ENCODE peak calls at places on chromosomes 16 and 17, in five cellular contexts. One of them, this sample, is unnamed.

GRCh38 chr17:50495918-50496317 is 12.3 kb upstream of the MYCBPAP start:
- DNase-seq in SK-N-SH: no peak
- DNase-seq in HepG2: no peak
- DNase-seq in K562: no peak
- DNase-seq in GM12878: no peak
- DNase-seq in this sample: no peak

GRCh38 chr17:42784361-42784760 is 4.0 kb downstream of the WNK4 start:
- DNase-seq in SK-N-SH: no peak
- DNase-seq in HepG2: no peak
- DNase-seq in K562: no peak
- DNase-seq in GM12878: no peak
- DNase-seq in this sample: no peak

GRCh38 chr17:6796887-6797490 is 21.0 kb downstream of the FBXO39 start:
- DNase-seq in SK-N-SH: no peak
- DNase-seq in HepG2: no peak
- DNase-seq in K562: no peak
- DNase-seq in GM12878: no peak
- DNase-seq in this sample: no peak

GRCh38 chr16:21101631-21102420 is 48.8 kb downstream of the DNAH3 start:
- DNase-seq in SK-N-SH: peak
- DNase-seq in HepG2: peak
- DNase-seq in K562: no peak
- DNase-seq in GM12878: no peak
- DNase-seq in this sample: no peak

GRCh38 chr17:51371732-51372151 is 111.4 kb downstream of the UTP18 start:
- DNase-seq in SK-N-SH: peak
- DNase-seq in HepG2: peak
- DNase-seq in K562: peak
- DNase-seq in GM12878: peak
- DNase-seq in this sample: peak

GRCh38 chr17:63837962-63838585 is 4.4 kb downstream of the SMARCD2 start:
- DNase-seq in SK-N-SH: no peak
- DNase-seq in HepG2: no peak
- DNase-seq in K562: no peak
- DNase-seq in GM12878: no peak
- DNase-seq in this sample: no peak

GRCh38 chr17:78196712-78197111 is 9.6 kb downstream of the AFMID start:
- DNase-seq in SK-N-SH: no peak
- DNase-seq in HepG2: no peak
- DNase-seq in K562: no peak
- DNase-seq in GM12878: no peak
- DNase-seq in this sample: no peak

GRCh38 chr17:58488428-58488890 is 251 bp upstream of the HSF5 start:
- DNase-seq in SK-N-SH: no peak
- DNase-seq in HepG2: no peak
- DNase-seq in K562: no peak
- DNase-seq in GM12878: no peak
- DNase-seq in this sample: no peak

GRCh38 chr17:60269417-60269816 is 119.6 kb downstream of the CA4 start:
- DNase-seq in SK-N-SH: no peak
- DNase-seq in HepG2: no peak
- DNase-seq in K562: no peak
- DNase-seq in GM12878: no peak
- DNase-seq in this sample: no peak

GRCh38 chr17:30240177-30240576 is 4.7 kb upstream of the SLC6A4 start:
- DNase-seq in SK-N-SH: no peak
- DNase-seq in HepG2: no peak
- DNase-seq in K562: no peak
- DNase-seq in GM12878: no peak
- DNase-seq in this sample: no peak

GRCh38 chr17:80029235-80029974 is 6.3 kb downstream of the TBC1D16 start:
- DNase-seq in SK-N-SH: no peak
- DNase-seq in HepG2: no peak
- DNase-seq in K562: no peak
- DNase-seq in GM12878: no peak
- DNase-seq in this sample: no peak
- TF ChIP-seq GABPA in SK-N-SH: no peak
- TF ChIP-seq GABPA in HepG2: no peak
- TF ChIP-seq GABPA in K562: no peak
- TF ChIP-seq GABPA in GM12878: no peak
- TF ChIP-seq GABPA in this sample: no peak

GRCh38 chr17:32688221-32688620 is 188.7 kb downstream of the MYO1D start:
- DNase-seq in SK-N-SH: no peak
- DNase-seq in HepG2: no peak
- DNase-seq in K562: no peak
- DNase-seq in GM12878: no peak
- DNase-seq in this sample: no peak
- TF ChIP-seq REST in SK-N-SH: no peak
- TF ChIP-seq REST in HepG2: no peak
- TF ChIP-seq REST in K562: no peak
- TF ChIP-seq REST in GM12878: no peak
- TF ChIP-seq REST in this sample: no peak

GRCh38 chr17:1644493-1645206 is 882 bp downstream of the SCARF1 start:
- DNase-seq in SK-N-SH: no peak
- DNase-seq in HepG2: no peak
- DNase-seq in K562: no peak
- DNase-seq in GM12878: peak
- DNase-seq in this sample: no peak

GRCh38 chr17:1641065-1641403 is 4.5 kb downstream of the SCARF1 start:
- DNase-seq in SK-N-SH: peak
- DNase-seq in HepG2: no peak
- DNase-seq in K562: no peak
- DNase-seq in GM12878: no peak
- DNase-seq in this sample: no peak

GRCh38 chr17:1645207-1646171 is at the start of gene SCARF1:
- DNase-seq in SK-N-SH: no peak
- DNase-seq in HepG2: no peak
- DNase-seq in K562: no peak
- DNase-seq in GM12878: no peak
- DNase-seq in this sample: no peak

GRCh38 chr17:1643999-1644492 is 1.5 kb downstream of the SCARF1 start:
- DNase-seq in SK-N-SH: no peak
- DNase-seq in HepG2: no peak
- DNase-seq in K562: no peak
- DNase-seq in GM12878: no peak
- DNase-seq in this sample: no peak

DNA sequence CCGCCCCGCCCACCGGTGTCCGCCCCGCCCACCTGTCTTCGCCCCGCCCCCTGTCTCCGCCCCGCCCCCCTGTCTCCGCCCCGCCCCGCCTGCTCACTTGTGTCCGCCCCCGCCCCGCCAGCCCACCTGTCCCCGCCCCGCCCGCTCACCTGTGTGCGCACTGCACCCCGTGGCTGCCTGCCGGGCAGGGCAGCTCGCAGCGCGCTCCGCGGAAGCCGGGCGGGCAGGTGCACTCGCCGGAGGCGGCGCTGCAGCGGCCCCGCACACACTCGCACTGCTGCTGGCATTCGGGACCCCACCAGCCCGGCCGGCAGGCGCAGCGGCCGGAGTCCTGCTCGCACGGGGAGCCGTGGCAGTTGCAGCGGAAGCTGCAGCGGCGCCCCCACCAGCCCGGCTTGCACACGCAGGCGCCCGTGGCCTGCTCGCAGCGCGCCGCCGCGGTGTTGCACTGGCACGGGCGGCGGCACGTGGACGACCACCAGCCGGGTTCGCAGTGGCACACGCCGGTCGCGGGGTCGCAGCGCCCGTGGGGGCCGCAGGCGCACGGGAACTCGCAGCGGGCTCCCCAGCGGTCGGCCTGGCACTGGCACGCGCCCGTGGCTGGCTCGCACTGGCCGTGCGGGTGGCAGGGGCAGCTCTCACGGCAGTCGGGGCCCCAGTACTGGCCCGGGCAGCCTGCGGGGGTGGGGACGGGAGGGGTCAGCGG is 2.1 kb downstream of the SCARF1 start:
- DNase-seq in SK-N-SH: peak
- DNase-seq in HepG2: no peak
- DNase-seq in K562: no peak
- DNase-seq in GM12878: no peak
- DNase-seq in this sample: peak
- H3K4me3 ChIP-seq in SK-N-SH: peak
- H3K4me3 ChIP-seq in HepG2: peak
- H3K4me3 ChIP-seq in K562: no peak
- H3K4me3 ChIP-seq in GM12878: peak
- H3K4me3 ChIP-seq in this sample: peak

GRCh38 chr16:11609474-11610120 is 22.9 kb upstream of the LITAF start:
- DNase-seq in SK-N-SH: no peak
- DNase-seq in HepG2: no peak
- DNase-seq in K562: no peak
- DNase-seq in GM12878: no peak
- DNase-seq in this sample: no peak
- TF ChIP-seq GABPA in SK-N-SH: no peak
- TF ChIP-seq GABPA in HepG2: no peak
- TF ChIP-seq GABPA in K562: no peak
- TF ChIP-seq GABPA in GM12878: no peak
- TF ChIP-seq GABPA in this sample: no peak

DNA sequence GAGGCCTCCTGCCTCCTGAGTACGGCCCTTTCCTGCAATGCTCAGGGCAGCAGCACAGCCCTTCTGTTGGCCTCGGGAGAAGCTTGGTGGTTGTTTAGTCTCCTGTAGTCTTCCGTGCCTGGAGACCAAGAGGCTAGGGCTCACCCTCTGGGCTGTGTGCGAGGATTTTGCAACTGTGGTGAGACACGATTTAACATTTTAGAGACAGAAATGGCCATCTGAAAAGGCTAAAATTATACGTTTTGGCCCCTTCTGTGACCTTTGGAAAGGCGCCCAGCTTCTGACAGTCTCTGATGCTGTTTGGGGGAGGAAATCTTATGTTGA is 33.1 kb downstream of the FOXL1 start:
- DNase-seq in SK-N-SH: no peak
- DNase-seq in HepG2: no peak
- DNase-seq in K562: no peak
- DNase-seq in GM12878: no peak
- DNase-seq in this sample: no peak
- TF ChIP-seq REST in SK-N-SH: no peak
- TF ChIP-seq REST in HepG2: no peak
- TF ChIP-seq REST in K562: no peak
- TF ChIP-seq REST in GM12878: no peak
- TF ChIP-seq REST in this sample: no peak

DNA sequence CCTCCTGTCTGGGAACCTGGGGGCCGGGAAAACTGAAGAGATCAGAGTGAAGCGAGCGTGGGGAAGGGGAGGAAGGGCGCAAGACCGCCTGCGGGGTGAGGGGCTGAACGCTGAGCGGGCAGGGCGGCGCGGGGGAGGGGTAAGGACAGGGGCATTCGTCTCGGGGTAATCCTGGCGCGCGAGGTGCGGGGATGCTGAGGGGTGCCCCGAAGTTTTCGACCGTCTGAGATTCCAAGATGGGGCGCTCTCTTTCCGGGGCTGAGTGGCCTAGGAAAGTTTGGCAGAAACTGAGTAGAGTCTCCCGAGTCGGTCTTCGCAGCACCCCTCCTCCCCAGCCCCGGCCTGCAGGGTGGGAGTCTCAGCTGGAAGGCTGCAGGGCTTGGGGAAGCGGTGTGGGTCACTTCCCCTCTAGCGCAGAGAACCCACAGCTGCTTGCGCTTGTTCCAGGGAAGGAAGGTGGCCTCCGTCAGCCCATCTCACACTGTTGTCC is 571 bp downstream of the TTYH2 start:
- DNase-seq in SK-N-SH: no peak
- DNase-seq in HepG2: no peak
- DNase-seq in K562: no peak
- DNase-seq in GM12878: no peak
- DNase-seq in this sample: no peak
- H3K4me3 ChIP-seq in SK-N-SH: peak
- H3K4me3 ChIP-seq in HepG2: peak
- H3K4me3 ChIP-seq in K562: peak
- H3K4me3 ChIP-seq in GM12878: peak
- H3K4me3 ChIP-seq in this sample: peak

This sample was measured in HL-60.